ENCODE peak calls at places on chromosomes 7 and 10, in four cellular contexts. One of them, this sample, is unnamed.
A peak's percentile ranks its signal among the peaks of the same experiment; 100 is the strongest.

GRCh38 chr10:72689660-72690059 is 2.3 kb upstream of the MCU start:
- DNase-seq in tibial artery: no peak
- DNase-seq in spleen: no peak
- DNase-seq in OCI-LY7: no peak
- DNase-seq in this sample: no peak

GRCh38 chr7:82091126-82091682 is 321.4 kb upstream of the HGF start:
- DNase-seq in tibial artery: no peak
- DNase-seq in OCI-LY7: no peak
- DNase-seq in spleen: no peak
- DNase-seq in this sample: no peak

GRCh38 chr7:27189560-27190283 is 4.7 kb upstream of the HOXA11 start:
- DNase-seq in spleen: no peak
- DNase-seq in tibial artery: peak; percentile 13
- DNase-seq in OCI-LY7: no peak
- DNase-seq in this sample: no peak

GRCh38 chr7:73899731-73900142 is 38.8 kb downstream of the TMEM270 start:
- DNase-seq in spleen: no peak
- DNase-seq in OCI-LY7: no peak
- DNase-seq in tibial artery: peak; percentile 88
- DNase-seq in this sample: peak; percentile 45

GRCh38 chr7:138001529-138002095 is at the start of gene CREB3L2:
- DNase-seq in tibial artery: peak; percentile 73
- DNase-seq in spleen: peak; percentile 96
- DNase-seq in OCI-LY7: peak; percentile 62
- DNase-seq in this sample: peak; percentile 51

GRCh38 chr7:74164985-74165456 is 9.1 kb upstream of the EIF4H start:
- DNase-seq in OCI-LY7: no peak
- DNase-seq in spleen: no peak
- DNase-seq in tibial artery: no peak
- DNase-seq in this sample: no peak

GRCh38 chr7:41108821-41109220 is 594.1 kb downstream of the INHBA start:
- DNase-seq in spleen: no peak
- DNase-seq in OCI-LY7: no peak
- DNase-seq in tibial artery: no peak
- DNase-seq in this sample: no peak

GRCh38 chr10:72026251-72026650 is 62.1 kb downstream of the CHST3 start:
- DNase-seq in spleen: no peak
- DNase-seq in OCI-LY7: no peak
- DNase-seq in tibial artery: no peak
- DNase-seq in this sample: no peak

GRCh38 chr7:103857435-103857834 is 132.0 kb downstream of the RELN start:
- DNase-seq in tibial artery: no peak
- DNase-seq in OCI-LY7: no peak
- DNase-seq in spleen: no peak
- DNase-seq in this sample: no peak

GRCh38 chr7:10596827-10597226 is 376.8 kb upstream of the PHF14 start:
- DNase-seq in spleen: no peak
- DNase-seq in tibial artery: no peak
- DNase-seq in OCI-LY7: no peak
- DNase-seq in this sample: no peak

GRCh38 chr7:45048748-45049147 is 40.0 kb downstream of the NACAD start:
- DNase-seq in OCI-LY7: no peak
- DNase-seq in spleen: no peak
- DNase-seq in tibial artery: no peak
- DNase-seq in this sample: no peak

GRCh38 chr10:31694929-31695837 is 233.4 kb downstream of the ARHGAP12 start:
- DNase-seq in spleen: no peak
- DNase-seq in tibial artery: no peak
- DNase-seq in OCI-LY7: no peak
- DNase-seq in this sample: no peak

GRCh38 chr7:135736586-135737305 is 8.8 kb upstream of the SLC13A4 start:
- DNase-seq in tibial artery: no peak
- DNase-seq in OCI-LY7: no peak
- DNase-seq in spleen: no peak
- DNase-seq in this sample: no peak

GRCh38 chr7:25179771-25180591 is 48.3 kb downstream of the NPVF start:
- DNase-seq in tibial artery: peak; percentile 89
- DNase-seq in spleen: peak; percentile 99
- DNase-seq in OCI-LY7: peak; percentile 97
- DNase-seq in this sample: peak; percentile 96

GRCh38 chr10:29643785-29644501 is 9.2 kb upstream of the SVIL start:
- DNase-seq in spleen: no peak
- DNase-seq in tibial artery: peak; percentile 87
- DNase-seq in OCI-LY7: no peak
- DNase-seq in this sample: peak; percentile 22

GRCh38 chr7:16850772-16851466 is 30.9 kb downstream of the AGR3 start:
- DNase-seq in OCI-LY7: no peak
- DNase-seq in spleen: peak; percentile 82
- DNase-seq in tibial artery: no peak
- DNase-seq in this sample: no peak

GRCh38 chr10:13758302-13758701 is 171.5 kb downstream of the PRPF18 start:
- DNase-seq in OCI-LY7: no peak
- DNase-seq in tibial artery: no peak
- DNase-seq in spleen: no peak
- DNase-seq in this sample: no peak

GRCh38 chr10:116403740-116404250 is 23.9 kb upstream of the PNLIPRP3 start:
- DNase-seq in tibial artery: no peak
- DNase-seq in OCI-LY7: no peak
- DNase-seq in spleen: no peak
- DNase-seq in this sample: no peak

GRCh38 chr10:77626266-77626935 is 11.2 kb downstream of the KCNMA1 start:
- DNase-seq in OCI-LY7: no peak
- DNase-seq in spleen: no peak
- DNase-seq in tibial artery: no peak
- DNase-seq in this sample: no peak

GRCh38 chr10:61869772-61870520 is 31.6 kb upstream of the ARID5B start:
- DNase-seq in spleen: no peak
- DNase-seq in OCI-LY7: no peak
- DNase-seq in tibial artery: no peak
- DNase-seq in this sample: no peak

GRCh38 chr7:138720286-138720685 is 19.1 kb upstream of the SVOPL start:
- DNase-seq in tibial artery: no peak
- DNase-seq in OCI-LY7: no peak
- DNase-seq in spleen: no peak
- DNase-seq in this sample: no peak

GRCh38 chr10:101355307-101355706 is 1.3 kb downstream of the BTRC start:
- DNase-seq in tibial artery: no peak
- DNase-seq in spleen: no peak
- DNase-seq in OCI-LY7: no peak
- DNase-seq in this sample: no peak

GRCh38 chr10:101357958-101358357 is 4.0 kb downstream of the BTRC start:
- DNase-seq in tibial artery: no peak
- DNase-seq in spleen: no peak
- DNase-seq in OCI-LY7: no peak
- DNase-seq in this sample: no peak

GRCh38 chr10:101354584-101355070 is 662 bp downstream of the BTRC start:
- DNase-seq in spleen: no peak
- DNase-seq in OCI-LY7: no peak
- DNase-seq in tibial artery: no peak
- DNase-seq in this sample: no peak

GRCh38 chr10:101353692-101354583 is at the start of gene BTRC:
- DNase-seq in spleen: peak; percentile 98
- DNase-seq in OCI-LY7: peak; percentile 99
- DNase-seq in tibial artery: peak; percentile 96
- DNase-seq in this sample: peak; percentile 98

GRCh38 chr10:101356132-101356531 is 2.2 kb downstream of the BTRC start:
- DNase-seq in OCI-LY7: no peak
- DNase-seq in tibial artery: no peak
- DNase-seq in spleen: no peak
- DNase-seq in this sample: no peak
- H3K27ac ChIP-seq in OCI-LY7: no peak overlapping the region
- H3K27ac ChIP-seq in tibial artery: no peak overlapping the region
- H3K27ac ChIP-seq in spleen: no peak overlapping the region
- H3K27ac ChIP-seq in this sample: peak overlapping the region; percentile 74

DNA sequence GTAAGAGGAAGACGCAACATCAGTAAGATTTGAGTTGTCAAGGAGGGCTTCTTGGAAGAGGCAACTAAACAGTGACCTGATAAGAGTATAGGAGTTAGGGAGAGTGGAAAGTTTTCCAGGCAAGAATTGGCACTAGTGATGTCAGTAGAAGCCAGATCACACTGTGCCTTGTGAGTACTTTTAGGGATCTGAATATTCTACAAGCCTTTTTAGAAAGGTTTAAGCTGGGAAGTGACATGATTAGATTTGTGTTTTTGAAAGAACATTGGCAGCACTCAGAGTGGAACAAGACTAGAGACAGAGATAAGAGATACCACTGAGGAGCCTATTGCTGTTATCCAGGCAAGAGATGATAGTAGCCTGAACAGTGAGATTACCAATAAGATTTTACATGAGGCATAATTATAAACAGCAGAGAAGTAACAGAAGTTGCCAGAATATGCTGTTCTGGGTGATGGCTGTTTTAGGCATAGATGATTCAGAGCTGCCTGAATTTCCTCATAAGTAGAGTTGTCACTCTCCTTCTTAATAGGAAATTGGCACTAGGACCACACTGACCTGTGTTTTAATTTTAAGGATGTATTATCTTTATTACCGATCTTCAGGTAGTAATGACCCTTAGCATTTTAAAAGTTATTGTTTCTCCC is 45.6 kb downstream of the NHLRC2 start:
- DNase-seq in spleen: no peak
- DNase-seq in OCI-LY7: no peak
- DNase-seq in tibial artery: no peak
- DNase-seq in this sample: no peak
- TF ChIP-seq CTCF in spleen: no peak
- TF ChIP-seq CTCF in OCI-LY7: no peak
- TF ChIP-seq CTCF in tibial artery: no peak
- TF ChIP-seq CTCF in this sample: no peak

DNA sequence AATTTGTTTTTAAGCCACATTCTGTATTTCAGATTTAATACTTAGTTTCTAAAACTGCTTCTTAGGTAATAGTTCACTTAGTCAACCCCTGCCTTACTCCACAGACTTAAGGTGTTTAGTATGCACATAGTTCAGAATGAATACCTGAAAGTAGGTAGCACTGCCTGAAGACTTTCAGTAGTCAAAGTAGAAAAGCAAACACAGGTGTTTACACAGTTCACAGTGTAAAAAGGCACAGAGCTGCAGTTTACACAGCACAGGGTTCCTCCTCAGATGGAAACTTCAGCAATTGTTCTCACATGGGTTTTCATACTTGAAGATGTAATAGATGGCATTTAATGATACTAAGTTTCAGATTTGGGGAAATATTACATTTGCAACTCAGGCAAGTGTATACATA is 3.1 kb upstream of the PKD1L1 start:
- DNase-seq in tibial artery: no peak
- DNase-seq in spleen: no peak
- DNase-seq in OCI-LY7: no peak
- DNase-seq in this sample: no peak
- H3K4me1 ChIP-seq in tibial artery: no peaks in the 10 kb centered on the region
- H3K4me1 ChIP-seq in spleen: peaks cover 3% of the 10 kb centered on the region
- H3K4me1 ChIP-seq in OCI-LY7: no peaks in the 10 kb centered on the region
- H3K4me1 ChIP-seq in this sample: peaks cover 55% of the 10 kb centered on the region

GRCh38 chr10:110556296-110556695 is 11.2 kb upstream of the SMC3 start:
- DNase-seq in OCI-LY7: no peak
- DNase-seq in spleen: no peak
- DNase-seq in tibial artery: no peak
- DNase-seq in this sample: no peak

GRCh38 chr10:110549211-110549610 is 18.3 kb upstream of the SMC3 start:
- DNase-seq in OCI-LY7: no peak
- DNase-seq in spleen: no peak
- DNase-seq in tibial artery: no peak
- DNase-seq in this sample: no peak

GRCh38 chr10:110558034-110558433 is 9.5 kb upstream of the SMC3 start:
- DNase-seq in tibial artery: no peak
- DNase-seq in OCI-LY7: no peak
- DNase-seq in spleen: no peak
- DNase-seq in this sample: no peak

GRCh38 chr10:110556993-110557601 is 10.4 kb upstream of the SMC3 start:
- DNase-seq in OCI-LY7: peak; percentile 79
- DNase-seq in tibial artery: peak; percentile 36
- DNase-seq in spleen: peak; percentile 19
- DNase-seq in this sample: peak; percentile 25

DNA sequence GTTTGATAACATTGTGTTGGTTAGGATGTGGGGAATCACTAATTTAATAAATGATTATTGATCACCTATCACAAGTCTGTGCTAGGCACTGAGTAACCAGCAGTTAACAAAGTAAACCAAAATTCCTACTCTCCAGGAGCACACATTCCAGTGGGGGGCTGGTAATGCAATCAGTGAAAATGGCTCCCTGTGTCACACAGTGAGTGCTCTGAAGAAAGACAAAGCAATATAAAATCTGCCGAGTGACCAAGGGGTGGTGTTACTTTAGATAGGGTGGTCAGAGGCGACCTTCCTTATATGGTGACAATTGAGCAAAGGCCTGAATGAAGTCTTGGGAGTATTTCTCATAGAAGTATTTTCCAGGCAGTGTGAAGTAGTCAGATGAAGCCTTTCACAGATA is 13.6 kb upstream of the SMC3 start:
- DNase-seq in OCI-LY7: no peak
- DNase-seq in spleen: no peak
- DNase-seq in tibial artery: no peak
- DNase-seq in this sample: no peak
- H3K27ac ChIP-seq in OCI-LY7: no peak overlapping the region
- H3K27ac ChIP-seq in spleen: no peak overlapping the region
- H3K27ac ChIP-seq in tibial artery: no peak overlapping the region
- H3K27ac ChIP-seq in this sample: no peak overlapping the region

DNA sequence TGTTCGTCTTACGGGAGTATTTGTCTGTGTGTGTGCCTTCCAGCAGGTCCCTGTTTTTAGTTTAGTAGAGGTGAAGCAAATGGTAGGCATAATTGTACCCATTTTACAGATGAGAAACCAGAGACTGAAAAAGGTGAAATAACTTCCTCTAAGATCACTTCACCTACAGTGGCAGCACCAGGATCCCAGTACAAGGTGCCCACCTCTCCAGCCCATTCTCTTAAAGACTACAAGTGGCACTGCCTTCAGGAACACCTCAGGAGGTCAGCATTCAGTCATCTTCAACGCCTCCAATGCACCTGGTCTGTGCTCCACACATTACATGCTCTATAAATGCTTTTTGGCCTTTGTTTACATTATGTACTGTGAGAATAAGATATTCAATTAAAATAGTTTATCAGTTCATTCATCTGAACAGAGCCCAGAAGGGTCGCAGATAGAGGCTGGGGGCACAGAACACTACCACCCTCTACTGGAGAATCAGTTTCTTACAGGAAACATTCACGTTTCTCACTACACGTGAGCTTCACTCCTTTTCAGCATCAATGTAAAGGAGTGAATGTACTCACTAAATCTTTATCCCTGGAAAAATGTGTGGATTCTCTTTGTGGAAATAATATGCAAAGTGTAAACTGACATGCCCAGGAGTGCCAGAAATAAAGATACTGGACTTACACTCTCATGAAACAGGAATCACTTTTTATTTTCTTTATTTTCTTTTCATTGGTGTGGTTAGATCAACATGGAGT is 45.5 kb upstream of the ABLIM1 start:
- DNase-seq in OCI-LY7: peak; percentile 48
- DNase-seq in tibial artery: no peak
- DNase-seq in spleen: no peak
- DNase-seq in this sample: no peak
- TF ChIP-seq CTCF in OCI-LY7: peak; percentile 91
- TF ChIP-seq CTCF in tibial artery: peak; percentile 60
- TF ChIP-seq CTCF in spleen: no peak
- TF ChIP-seq CTCF in this sample: peak; percentile 62